ENCODE peak calls at places on chromosomes 13 and 19, in four cellular contexts. W is endodermal cell, S is esophagus muscularis mucosa, U is kidney. E is an unnamed sample.

GRCh38 chr13:29901714-29902631 is 51.6 kb upstream of the UBL3 start:
- DNase-seq in S (no peak), W (no peak), U (no peak), E (peak)

GRCh38 chr13:77767413-77767812 is 69.9 kb downstream of the SLAIN1 start:
- DNase-seq in S (no peak), U (no peak), W (no peak), E (no peak)

GRCh38 chr13:72920097-72920496 is 138.2 kb downstream of the PIBF1 start:
- DNase-seq in W (no peak), U (no peak), S (no peak), E (peak)

GRCh38 chr13:24228852-24229458 is 68.4 kb downstream of the SPATA13 start:
- DNase-seq in S (no peak), W (peak), U (no peak), E (peak)

GRCh38 chr13:27997904-27998522 is 9.5 kb upstream of the URAD start:
- DNase-seq in U (no peak), W (peak), S (no peak), E (peak)

GRCh38 chr19:32309711-32310390 is 35.6 kb upstream of the ZNF507 start:
- DNase-seq in S (peak), U (no peak), W (no peak), E (no peak)

GRCh38 chr13:48155850-48156249 is 60.9 kb upstream of the MED4 start:
- DNase-seq in W (no peak), S (no peak), U (no peak), E (peak)

GRCh38 chr13:38824342-38824741 is 137.5 kb downstream of the FREM2 start:
- DNase-seq in U (no peak), W (peak), S (no peak), E (no peak)

GRCh38 chr13:49112782-49113525 is 107.2 kb upstream of the MLNR start:
- DNase-seq in W (no peak), U (no peak), S (no peak), E (peak)

GRCh38 chr13:114087430-114087829 is 45.0 kb downstream of the RASA3 start:
- DNase-seq in W (peak), U (peak), S (no peak), E (no peak)

GRCh38 chr19:29831041-29831548 is 19.3 kb downstream of the CCNE1 start:
- DNase-seq in U (no peak), W (peak), S (no peak), E (no peak)

GRCh38 chr13:111999352-111999751 is 67.6 kb upstream of the SOX1 start:
- DNase-seq in S (no peak), W (no peak), U (no peak), E (no peak)

GRCh38 chr13:111990362-111990761 is 76.6 kb upstream of the SOX1 start:
- DNase-seq in U (no peak), S (no peak), W (no peak), E (no peak)

GRCh38 chr13:111994578-111994977 is 72.4 kb upstream of the SOX1 start:
- DNase-seq in U (no peak), S (no peak), W (no peak), E (no peak)

GRCh38 chr13:111992911-111993310 is 74.0 kb upstream of the SOX1 start:
- DNase-seq in U (no peak), W (no peak), S (no peak), E (no peak)

DNA sequence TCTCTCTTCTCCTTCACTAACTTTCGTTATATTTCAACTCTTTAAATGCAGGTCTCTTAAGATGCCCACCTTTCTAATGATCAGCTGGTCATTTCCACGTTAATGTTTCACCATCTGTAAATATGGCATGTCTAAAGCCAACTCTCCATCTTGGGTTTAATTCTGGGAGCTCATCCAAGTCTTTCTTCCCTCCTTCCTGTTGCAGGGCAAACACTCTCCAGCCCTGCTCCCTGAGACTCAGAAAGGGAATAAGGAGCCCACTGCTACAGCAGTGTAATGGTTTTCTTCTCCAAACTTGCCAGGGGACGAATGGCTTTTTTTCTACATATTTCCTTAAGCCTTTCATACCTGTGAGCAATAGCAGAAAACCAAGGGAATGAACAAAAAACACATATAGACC is 73.2 kb upstream of the SOX1 start:
- DNase-seq in U (no peak), S (no peak), W (no peak), E (no peak)
- H3K4me3 ChIP-seq in U (no peak), S (no peak), W (no peak), E (no peak)

DNA sequence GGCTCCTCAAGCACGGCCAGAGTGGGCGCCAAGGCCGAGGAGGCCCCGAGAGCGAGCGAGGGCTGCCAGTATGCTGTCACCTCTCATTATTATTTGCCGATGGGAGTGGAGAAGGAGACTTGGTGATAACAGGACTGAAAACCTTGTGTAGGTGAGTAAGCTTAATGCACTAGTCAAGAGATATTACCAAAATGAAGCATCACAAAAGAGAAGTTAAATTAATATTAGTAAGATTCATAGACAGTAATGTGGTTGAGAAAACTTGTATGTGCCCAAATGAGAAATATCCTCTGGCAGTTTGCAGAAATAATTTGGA is 204.5 kb upstream of the SLITRK1 start:
- DNase-seq in W (no peak), S (no peak), U (no peak), E (peak)
- H3K4me3 ChIP-seq in W (no peak), S (no peak), U (no peak), E (peak)

DNA sequence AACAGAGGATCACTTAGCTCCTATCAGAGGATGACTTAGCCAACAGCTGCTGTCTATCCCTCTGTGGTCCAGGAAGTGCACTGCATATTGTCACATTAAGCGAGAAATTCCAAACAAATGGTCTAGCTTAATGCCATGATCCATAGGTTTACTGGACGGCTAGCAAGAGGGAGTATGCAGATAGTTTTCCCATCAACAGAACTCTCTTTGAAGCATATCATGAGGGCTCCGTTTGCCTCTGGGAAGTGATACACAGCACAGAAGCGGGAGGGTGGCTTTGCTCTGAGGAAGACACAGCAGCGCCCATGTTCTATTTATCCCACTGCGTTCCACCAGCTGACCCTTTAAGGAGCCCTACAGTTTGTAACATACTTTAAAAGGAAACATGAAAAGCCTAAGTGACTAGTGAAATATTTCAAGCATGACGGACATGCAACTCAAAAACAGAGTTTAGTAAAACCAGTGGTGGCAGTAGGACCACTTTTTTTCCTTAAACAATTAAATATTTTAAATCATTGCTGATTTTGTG is 52.7 kb downstream of the COL4A1 start:
- DNase-seq in W (no peak), S (peak), U (no peak), E (no peak)
- H3K4me3 ChIP-seq in W (no peak), S (no peak), U (no peak), E (no peak)

GRCh38 chr19:42283248-42284065 is 14.4 kb downstream of the CIC start:
- DNase-seq in U (peak), W (peak), S (peak), E (peak)

GRCh38 chr19:42285988-42286348 is 16.0 kb upstream of the PRR19 start:
- DNase-seq in W (no peak), U (no peak), S (no peak), E (no peak)

GRCh38 chr19:42285546-42285945 is 16.4 kb upstream of the PRR19 start:
- DNase-seq in U (peak), S (no peak), W (no peak), E (no peak)

GRCh38 chr19:42284066-42284501 is 15.0 kb downstream of the CIC start:
- DNase-seq in S (no peak), U (peak), W (no peak), E (peak)

GRCh38 chr19:42284641-42285341 is 15.7 kb downstream of the CIC start:
- DNase-seq in W (peak), U (peak), S (no peak), E (no peak)
- H3K4me3 ChIP-seq in W (peak), U (peak), S (peak), E (peak)

GRCh38 chr19:14114854-14115253 is 2.7 kb downstream of the PRKACA start:
- DNase-seq in U (no peak), W (peak), S (no peak), E (no peak)
- H3K4me3 ChIP-seq in U (no peak), W (no peak), S (no peak), E (no peak)